ENCODE peak calls at places on chromosomes 16 and 17, in four cellular contexts. E, S, X and H are unnamed samples.

GRCh38 chr16:3651461-3652372 is 2.8 kb upstream of the DNASE1 start:
- DNase-seq in E (no peak), S (no peak), X (no peak), H (no peak)

GRCh38 chr16:2915196-2915929 is 3.6 kb downstream of the FLYWCH1 start:
- DNase-seq in E (no peak), S (no peak), X (no peak), H (no peak)

GRCh38 chr16:76932541-76933211 is 258.3 kb upstream of the MON1B start:
- DNase-seq in E (no peak), S (no peak), X (no peak), H (no peak)

GRCh38 chr16:252366-253337 is 18.0 kb downstream of the FAM234A start:
- DNase-seq in E (peak), S (no peak), X (peak), H (no peak)

GRCh38 chr17:61337247-61337812 is 62.3 kb upstream of the TBX2 start:
- DNase-seq in E (no peak), S (no peak), X (no peak), H (no peak)

GRCh38 chr16:56742030-56742984 is 12.4 kb downstream of the NUP93 start:
- DNase-seq in E (no peak), S (no peak), X (no peak), H (no peak)

GRCh38 chr17:5719976-5720375 is 135.7 kb upstream of the NLRP1 start:
- DNase-seq in E (no peak), S (no peak), X (no peak), H (no peak)

GRCh38 chr16:14501331-14502255 is 128.5 kb downstream of the PARN start:
- DNase-seq in E (peak), S (peak), X (peak), H (peak)

GRCh38 chr17:57236686-57237299 is 19.5 kb upstream of the MSI2 start:
- DNase-seq in E (no peak), S (no peak), X (no peak), H (no peak)

GRCh38 chr16:67456383-67457140 is 24.4 kb downstream of the ATP6V0D1 start:
- DNase-seq in E (peak), S (no peak), X (no peak), H (no peak)

GRCh38 chr16:85391769-85392583 is 221.1 kb upstream of the GSE1 start:
- DNase-seq in E (no peak), S (no peak), X (no peak), H (no peak)
- TF ChIP-seq TARDBP in E (no peak), S (no peak), X (no peak), H (no peak)

GRCh38 chr16:24652209-24652712 is 77.2 kb upstream of the TNRC6A start:
- DNase-seq in E (no peak), S (no peak), X (no peak), H (no peak)
- TF ChIP-seq TARDBP in E (no peak), S (no peak), X (no peak), H (no peak)

GRCh38 chr17:29292071-29292991 is 1.6 kb downstream of the NUFIP2 start:
- DNase-seq in E (peak), S (no peak), X (no peak), H (peak)
- TF ChIP-seq TARDBP in E (no peak), S (no peak), X (no peak), H (no peak)

DNA sequence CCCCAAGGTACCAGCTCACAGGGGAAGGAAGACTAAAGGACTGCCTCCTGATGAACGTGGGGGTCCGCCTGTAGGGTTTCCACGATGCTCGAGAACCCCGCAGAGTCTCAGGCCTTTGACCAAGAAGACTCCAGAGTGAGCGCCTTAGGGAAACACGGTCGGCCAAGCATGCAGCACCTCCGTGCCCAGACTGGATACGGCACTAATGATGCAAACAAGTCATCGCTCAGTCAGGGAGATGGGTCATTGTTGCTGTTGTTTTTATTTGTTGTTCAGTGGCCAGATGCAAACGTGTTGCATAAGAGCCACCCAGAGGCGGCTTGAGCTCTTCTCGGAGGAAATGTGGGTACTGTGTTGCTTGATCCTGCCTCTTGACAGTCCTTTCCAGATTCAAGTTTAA is 19.3 kb upstream of the RBFOX3 start:
- DNase-seq in E (no peak), S (no peak), X (no peak), H (peak)
- TF ChIP-seq TARDBP in E (no peak), S (no peak), X (no peak), H (no peak)

DNA sequence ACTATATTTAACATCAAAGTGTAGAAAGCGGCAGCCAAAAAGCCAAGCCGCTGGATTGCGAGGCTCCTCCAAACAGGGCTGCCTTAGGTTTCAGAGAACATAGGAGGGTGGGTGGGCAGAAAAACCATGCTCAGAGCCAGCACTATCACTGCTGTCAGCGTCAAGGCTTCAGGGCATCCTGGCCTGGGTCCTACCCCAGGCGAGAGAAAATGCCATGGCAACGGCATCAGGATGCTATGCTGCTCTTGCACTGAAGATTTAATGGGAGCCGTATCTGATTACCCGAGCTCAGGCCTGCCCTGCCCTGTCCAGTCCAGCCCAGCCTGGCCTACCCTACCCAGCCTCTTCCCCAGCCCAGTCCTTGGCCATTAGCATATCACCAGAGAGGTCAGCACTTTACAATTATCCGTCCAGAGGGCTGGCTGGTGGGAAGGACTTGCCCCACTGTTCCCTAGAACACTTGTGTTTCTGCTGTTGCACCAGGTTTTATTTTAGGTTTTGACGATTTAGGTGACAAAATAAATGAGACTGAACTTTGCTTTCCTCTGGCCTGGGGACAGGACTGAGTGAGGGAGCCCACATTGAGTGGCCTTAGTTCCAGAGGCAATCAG is 61.1 kb downstream of the TOM1L2 start:
- DNase-seq in E (no peak), S (no peak), X (no peak), H (no peak)
- TF ChIP-seq TARDBP in E (no peak), S (no peak), X (no peak), H (no peak)